ENCODE peak calls at places on chromosome 15, in ten cellular contexts. K is fibroblast of gingiva, T is posterior cingulate gyrus, Q is NCI-H510A treated with DMSO at 0.1 percent for 48 hours, J is HT-29, S is DND-41, F is AG08395, Z is retinal pigment epithelial cell, N is LNCaP clone FGC, P is psoas muscle. H is an unnamed sample.

GRCh38 chr15:63708141-63708772 is 111.1 kb downstream of the FBXL22 start:
- DNase-seq in T (no peak), Q (no peak), F (no peak), J (no peak), S (no peak), P (no peak), N (no peak), Z (no peak), K (no peak), H (no peak)

GRCh38 chr15:33467816-33468163 is 157.0 kb downstream of the RYR3 start:
- DNase-seq in F (no peak), P (no peak), N (no peak), Z (no peak), Q (no peak), J (no peak), S (no peak), T (no peak), K (no peak), H (no peak)

GRCh38 chr15:26891448-26891881 is 24.6 kb downstream of the GABRA5 start:
- DNase-seq in F (peak; percentile 79), Q (peak; percentile 61), Z (peak; percentile 39), J (peak; percentile 76), P (no peak), N (peak; percentile 42), K (peak; percentile 38), S (peak; percentile 47), T (peak; percentile 81), H (peak; percentile 42)

GRCh38 chr15:63185206-63185605 is 4.2 kb upstream of the RAB8B start:
- DNase-seq in F (no peak), S (no peak), P (no peak), Q (no peak), K (no peak), Z (no peak), J (no peak), T (no peak), N (no peak), H (no peak)

GRCh38 chr15:84947947-84948830 is 33.5 kb upstream of the PDE8A start:
- DNase-seq in K (peak; percentile 82), Q (no peak), T (no peak), S (no peak), F (peak; percentile 95), Z (peak; percentile 71), P (peak; percentile 43), J (no peak), N (no peak), H (no peak)

GRCh38 chr15:62244762-62245161 is 79.7 kb upstream of the C2CD4B start:
- DNase-seq in T (no peak), Z (no peak), P (no peak), Q (no peak), J (no peak), F (no peak), N (no peak), S (peak; percentile 59), K (no peak), H (no peak)

GRCh38 chr15:62770752-62771151 is 271.8 kb upstream of the TPM1 start:
- DNase-seq in K (no peak), J (no peak), Q (no peak), T (no peak), N (no peak), P (peak; percentile 65), Z (peak; percentile 59), F (peak; percentile 81), S (no peak), H (no peak)

GRCh38 chr15:40928975-40929729 is at the start of gene DLL4:
- DNase-seq in Q (peak; percentile 87), Z (no peak), P (peak; percentile 56), K (peak; percentile 16), J (peak; percentile 83), T (no peak), F (no peak), N (no peak), S (no peak), H (peak; percentile 63)

GRCh38 chr15:37740623-37741141 is 193.8 kb upstream of the TMCO5A start:
- DNase-seq in N (no peak), P (no peak), Q (no peak), F (no peak), T (no peak), K (no peak), J (no peak), S (no peak), Z (no peak), H (no peak)

GRCh38 chr15:39118510-39118909 is 462.4 kb upstream of the THBS1 start:
- DNase-seq in F (peak; percentile 78), Z (no peak), Q (no peak), N (no peak), K (peak; percentile 83), J (no peak), T (no peak), P (no peak), S (no peak), H (no peak)

GRCh38 chr15:62855085-62855476 is 187.5 kb upstream of the TPM1 start:
- DNase-seq in S (no peak), T (no peak), J (no peak), N (no peak), P (no peak), Q (no peak), Z (no peak), F (no peak), K (no peak), H (no peak)

GRCh38 chr15:65909831-65910230 is 40.5 kb downstream of the RAB11A start:
- DNase-seq in P (no peak), J (no peak), Z (no peak), N (no peak), Q (no peak), K (no peak), T (no peak), S (no peak), F (no peak), H (peak; percentile 2)

H was measured in GM10248.